ENCODE peak calls at places on chromosomes 2 and 18, in seven cellular contexts. P, M, G, Z, H, W and V are unnamed samples.

GRCh38 chr2:230423851-230424458 is 8.0 kb downstream of the SP100 start:
- DNase-seq in P (no peak), M (no peak), G (no peak), Z (peak; percentile 53), H (peak; percentile 84), W (no peak), V (no peak)

GRCh38 chr2:120439637-120440384 is 93.9 kb downstream of the INHBB start:
- DNase-seq in P (no peak), M (no peak), G (no peak), Z (no peak), H (no peak), W (no peak), V (no peak)

GRCh38 chr18:69559604-69560003 is 158.9 kb downstream of the DOK6 start:
- DNase-seq in P (no peak), M (no peak), G (no peak), Z (no peak), H (no peak), W (no peak), V (no peak)

GRCh38 chr2:138364554-138365162 is 136.9 kb upstream of the SPOPL start:
- DNase-seq in P (no peak), M (no peak), G (no peak), Z (peak; percentile 80), H (peak; percentile 60), W (no peak), V (no peak)

GRCh38 chr18:24130494-24130893 is 8.4 kb upstream of the CABYR start:
- DNase-seq in P (no peak), M (no peak), G (no peak), Z (no peak), H (no peak), W (no peak), V (no peak)

GRCh38 chr2:61179701-61180639 is 18.0 kb downstream of the C2orf74 start:
- DNase-seq in P (no peak), M (no peak), G (peak; percentile 15), Z (peak; percentile 89), H (peak; percentile 70), W (no peak), V (no peak)

GRCh38 chr2:190792956-190793888 is 87.4 kb upstream of the GLS start:
- DNase-seq in P (no peak), M (no peak), G (no peak), Z (no peak), H (no peak), W (no peak), V (no peak)

GRCh38 chr2:222651721-222652420 is 4.0 kb downstream of the FARSB start:
- DNase-seq in P (no peak), M (no peak), G (no peak), Z (peak; percentile 67), H (peak; percentile 17), W (no peak), V (no peak)

GRCh38 chr2:168428431-168428830 is 27.6 kb upstream of the CERS6 start:
- DNase-seq in P (no peak), M (no peak), G (no peak), Z (no peak), H (no peak), W (no peak), V (no peak)

GRCh38 chr2:99819766-99820165 is 322.6 kb downstream of the AFF3 start:
- DNase-seq in P (no peak), M (no peak), G (no peak), Z (no peak), H (no peak), W (no peak), V (no peak)

GRCh38 chr2:227509824-227510619 is 38.1 kb downstream of the AGFG1 start:
- DNase-seq in P (no peak), M (peak; percentile 41), G (peak; percentile 51), Z (peak; percentile 38), H (peak; percentile 51), W (no peak), V (peak; percentile 11)

GRCh38 chr2:16553222-16553621 is 112.4 kb downstream of the CYRIA start:
- DNase-seq in P (no peak), M (peak; percentile 8), G (peak; percentile 20), Z (peak; percentile 26), H (peak; percentile 42), W (peak; percentile 6), V (no peak)

GRCh38 chr2:44918095-44918775 is 23.3 kb upstream of the SIX3 start:
- DNase-seq in P (no peak), M (peak; percentile 49), G (peak; percentile 94), Z (no peak), H (no peak), W (no peak), V (no peak)

GRCh38 chr2:226411727-226412360 is 387.8 kb downstream of the IRS1 start:
- DNase-seq in P (no peak), M (peak; percentile 57), G (peak; percentile 95), Z (no peak), H (peak; percentile 60), W (no peak), V (no peak)

GRCh38 chr2:239601201-239601851 is 200.5 kb upstream of the HDAC4 start:
- DNase-seq in P (no peak), M (no peak), G (no peak), Z (no peak), H (no peak), W (no peak), V (no peak)

GRCh38 chr2:40120021-40120420 is 331.9 kb downstream of the SLC8A1 start:
- DNase-seq in P (no peak), M (no peak), G (no peak), Z (no peak), H (no peak), W (no peak), V (no peak)

GRCh38 chr2:98730851-98731708 is at the start of gene MGAT4A:
- DNase-seq in P (peak; percentile 76), M (peak; percentile 75), G (no peak), Z (peak; percentile 11), H (peak; percentile 28), W (peak; percentile 73), V (no peak)

GRCh38 chr2:160584972-160585494 is 91.4 kb upstream of the RBMS1 start:
- DNase-seq in P (no peak), M (no peak), G (no peak), Z (peak; percentile 97), H (no peak), W (no peak), V (no peak)

GRCh38 chr2:239161711-239162140 is 239.1 kb downstream of the HDAC4 start:
- DNase-seq in P (no peak), M (no peak), G (no peak), Z (no peak), H (no peak), W (no peak), V (no peak)

GRCh38 chr2:37366773-37367172 is 22.3 kb downstream of the QPCT start:
- DNase-seq in P (no peak), M (no peak), G (peak; percentile 13), Z (no peak), H (no peak), W (no peak), V (no peak)

GRCh38 chr2:172788871-172789270 is 53.2 kb downstream of the RAPGEF4 start:
- DNase-seq in P (no peak), M (no peak), G (no peak), Z (no peak), H (no peak), W (no peak), V (no peak)

GRCh38 chr2:72886505-72887031 is 640 bp upstream of the SPR start:
- DNase-seq in P (no peak), M (no peak), G (no peak), Z (no peak), H (no peak), W (no peak), V (no peak)

GRCh38 chr2:69489793-69490192 is 52.6 kb upstream of the NFU1 start:
- DNase-seq in P (no peak), M (no peak), G (no peak), Z (no peak), H (peak; percentile 10), W (no peak), V (no peak)

GRCh38 chr2:75100011-75100680 is 99.2 kb downstream of the TACR1 start:
- DNase-seq in P (no peak), M (peak; percentile 31), G (peak; percentile 74), Z (peak; percentile 92), H (peak; percentile 65), W (no peak), V (peak; percentile 20)

GRCh38 chr2:178917555-178917954 is 110.3 kb upstream of the TTN start:
- DNase-seq in P (no peak), M (no peak), G (no peak), Z (no peak), H (no peak), W (no peak), V (no peak)

GRCh38 chr2:130313812-130314334 is 28.8 kb upstream of the IMP4 start:
- DNase-seq in P (no peak), M (no peak), G (no peak), Z (no peak), H (no peak), W (no peak), V (no peak)

GRCh38 chr2:235709124-235709813 is 215.4 kb downstream of the AGAP1 start:
- DNase-seq in P (no peak), M (peak; percentile 99), G (peak; percentile 61), Z (peak; percentile 61), H (peak; percentile 25), W (no peak), V (no peak)

GRCh38 chr2:228614741-228615140 is 433.3 kb upstream of the SPHKAP start:
- DNase-seq in P (no peak), M (no peak), G (no peak), Z (no peak), H (no peak), W (no peak), V (no peak)

GRCh38 chr2:55862673-55863390 is 60.8 kb downstream of the EFEMP1 start:
- DNase-seq in P (no peak), M (peak; percentile 65), G (peak; percentile 96), Z (peak; percentile 100), H (peak; percentile 100), W (no peak), V (peak; percentile 68)

GRCh38 chr2:223054193-223054781 is 2.3 kb downstream of the KCNE4 start:
- DNase-seq in P (no peak), M (no peak), G (no peak), Z (peak; percentile 95), H (peak; percentile 74), W (no peak), V (no peak)

GRCh38 chr2:216842634-216843033 is 17.2 kb downstream of the TNP1 start:
- DNase-seq in P (no peak), M (no peak), G (no peak), Z (no peak), H (no peak), W (no peak), V (no peak)

GRCh38 chr18:10234281-10234680 is 220.2 kb upstream of the APCDD1 start:
- DNase-seq in P (no peak), M (no peak), G (no peak), Z (peak; percentile 29), H (no peak), W (no peak), V (no peak)